ENCODE peak calls at places on chromosomes 16 and 17, in ten cellular contexts. R is neuronal stem cell; Q is HT1080; P is epithelial cell of esophagus; F is GM12865; X is hypothalamus; U is iris pigment epithelial cell; D is caudate nucleus; T is activated T-cell treated with anti-CD3 and anti-CD28 coated beads, Interleukin-2, amount 50 U/mL, for 48 hours; V is activated CD8-positive, alpha-beta memory T cell treated with anti-CD3 and anti-CD28 coated beads for 4 hours. L is an unnamed sample.

GRCh38 chr16:12486386-12486785 is 317.3 kb downstream of the CPPED1 start:
- DNase-seq in R (no peak), Q (no peak), P (no peak), F (no peak), X (no peak), U (no peak), D (no peak), T (no peak), V (no peak), L (no peak)

GRCh38 chr16:66091462-66091861 is 275.0 kb upstream of the CDH5 start:
- DNase-seq in R (no peak), Q (no peak), P (no peak), F (no peak), X (no peak), U (peak; percentile 49), D (no peak), T (no peak), V (no peak), L (no peak)

GRCh38 chr16:31874354-31875111 is 926 bp downstream of the ZNF267 start:
- DNase-seq in R (no peak), Q (peak; percentile 24), P (peak; percentile 83), F (peak; percentile 84), X (no peak), U (peak; percentile 65), D (no peak), T (peak; percentile 51), V (no peak), L (no peak)

GRCh38 chr17:29251969-29252866 is 5.6 kb downstream of the CRYBA1 start:
- DNase-seq in R (no peak), Q (peak; percentile 24), P (no peak), F (peak; percentile 30), X (no peak), U (peak; percentile 63), D (no peak), T (no peak), V (no peak), L (no peak)

GRCh38 chr17:3594056-3594810 is 15.0 kb downstream of the TRPV1 start:
- DNase-seq in R (no peak), Q (peak; percentile 96), P (peak; percentile 65), F (no peak), X (peak; percentile 30), U (peak; percentile 72), D (no peak), T (no peak), V (no peak), L (no peak)

GRCh38 chr17:36641877-36642845 is 40.8 kb downstream of the MRM1 start:
- DNase-seq in R (no peak), Q (no peak), P (no peak), F (no peak), X (no peak), U (no peak), D (no peak), T (peak; percentile 35), V (no peak), L (no peak)

GRCh38 chr17:5097101-5097834 is 14.4 kb downstream of the ZNF232 start:
- DNase-seq in R (peak; percentile 56), Q (no peak), P (no peak), F (no peak), X (peak; percentile 19), U (no peak), D (no peak), T (peak; percentile 52), V (no peak), L (no peak)

GRCh38 chr16:54856871-54857270 is 73.8 kb upstream of the IRX5 start:
- DNase-seq in R (no peak), Q (no peak), P (no peak), F (no peak), X (no peak), U (no peak), D (no peak), T (no peak), V (no peak), L (no peak)

GRCh38 chr16:6018848-6019489 is 921.4 kb upstream of the EEF2KMT start:
- DNase-seq in R (peak; percentile 38), Q (no peak), P (no peak), F (no peak), X (no peak), U (no peak), D (no peak), T (no peak), V (no peak), L (no peak)

GRCh38 chr16:48810803-48811453 is 200.9 kb upstream of the N4BP1 start:
- DNase-seq in R (no peak), Q (no peak), P (no peak), F (no peak), X (no peak), U (no peak), D (no peak), T (no peak), V (no peak), L (no peak)

GRCh38 chr17:59069856-59070255 is 36.8 kb downstream of the TRIM37 start:
- DNase-seq in R (no peak), Q (no peak), P (no peak), F (no peak), X (no peak), U (no peak), D (no peak), T (no peak), V (no peak), L (no peak)

GRCh38 chr17:36461330-36462110 is 25.0 kb upstream of the ZNHIT3 start:
- DNase-seq in R (no peak), Q (no peak), P (no peak), F (no peak), X (no peak), U (no peak), D (no peak), T (no peak), V (no peak), L (no peak)

GRCh38 chr16:56424404-56424765 is 960 bp downstream of the AMFR start:
- DNase-seq in R (no peak), Q (no peak), P (no peak), F (no peak), X (no peak), U (peak; percentile 12), D (no peak), T (no peak), V (no peak), L (no peak)

GRCh38 chr16:35713762-35714650 is 2254.6 kb downstream of the TP53TG3F start:
- DNase-seq in R (no peak), Q (no peak), P (no peak), F (no peak), X (no peak), U (no peak), D (no peak), T (no peak), V (no peak), L (no peak)